ENCODE peak calls at places on chromosomes 7 and 10, in four cellular contexts. W is uterus; L is CD8-positive, alpha-beta T cell; D is fibroblast of lung. A is an unnamed sample.

GRCh38 chr10:103192089-103192450 is 1.0 kb downstream of the NT5C2 start:
- DNase-seq in D (no peak), L (no peak), W (no peak), A (no peak)

GRCh38 chr7:91579837-91580236 is 300.7 kb downstream of the MTERF1 start:
- DNase-seq in W (no peak), L (no peak), D (no peak), A (no peak)

GRCh38 chr10:1754506-1755177 is 17.3 kb upstream of the ADARB2 start:
- DNase-seq in W (no peak), D (no peak), L (no peak), A (no peak)

GRCh38 chr7:94389381-94389780 is 5.3 kb upstream of the COL1A2 start:
- DNase-seq in D (no peak), L (no peak), W (no peak), A (no peak)

GRCh38 chr7:2614646-2615330 is 17.0 kb upstream of the TTYH3 start:
- DNase-seq in D (no peak), L (no peak), W (no peak), A (no peak)

GRCh38 chr7:112888781-112889180 is 98.6 kb upstream of the TMEM168 start:
- DNase-seq in W (no peak), L (no peak), D (no peak), A (no peak)

GRCh38 chr7:26930201-26930600 is 65.8 kb upstream of the SKAP2 start:
- DNase-seq in L (no peak), W (no peak), D (no peak), A (no peak)

GRCh38 chr7:106056513-106057203 is 55.5 kb downstream of the SYPL1 start:
- DNase-seq in D (peak; percentile 55), W (peak; percentile 79), L (peak; percentile 59), A (peak; percentile 70)

GRCh38 chr7:55185941-55186609 is 167.3 kb downstream of the EGFR start:
- DNase-seq in L (no peak), D (peak; percentile 94), W (no peak), A (no peak)

GRCh38 chr7:25656581-25657026 is 428.3 kb upstream of the NPVF start:
- DNase-seq in D (peak; percentile 2), L (no peak), W (no peak), A (peak; percentile 26)

GRCh38 chr7:98826811-98827231 is 43.0 kb downstream of the TMEM130 start:
- DNase-seq in L (no peak), D (no peak), W (no peak), A (peak; percentile 42)

GRCh38 chr10:31864834-31865518 is 63.7 kb downstream of the ARHGAP12 start:
- DNase-seq in W (no peak), L (no peak), D (peak; percentile 13), A (no peak)

GRCh38 chr7:133060016-133060415 is 21.9 kb downstream of the CHCHD3 start:
- DNase-seq in L (no peak), D (no peak), W (no peak), A (no peak)

GRCh38 chr7:142557971-142558582 is 191.2 kb upstream of the PRSS1 start:
- DNase-seq in D (peak; percentile 41), W (no peak), L (peak; percentile 33), A (no peak)

GRCh38 chr10:30583778-30584415 is 45.7 kb downstream of the LYZL2 start:
- DNase-seq in L (no peak), W (peak; percentile 78), D (peak; percentile 82), A (peak; percentile 59)

GRCh38 chr10:69807122-69807521 is 5.4 kb downstream of the COL13A1 start:
- DNase-seq in D (peak; percentile 92), W (no peak), L (no peak), A (no peak)

GRCh38 chr10:89391882-89392756 is at the start of gene IFIT1:
- DNase-seq in W (peak; percentile 82), D (peak; percentile 96), L (peak; percentile 39), A (peak; percentile 29)

GRCh38 chr10:7233259-7233991 is 177.4 kb downstream of the SFMBT2 start:
- DNase-seq in D (no peak), W (no peak), L (no peak), A (no peak)

GRCh38 chr7:77734590-77735421 is 38.5 kb downstream of the RSBN1L start:
- DNase-seq in D (no peak), W (no peak), L (no peak), A (no peak)

GRCh38 chr7:135291809-135292253 is 58.2 kb downstream of the STRA8 start:
- DNase-seq in D (peak; percentile 91), W (no peak), L (no peak), A (no peak)

GRCh38 chr10:24952146-24952700 is at the start of gene PRTFDC1:
- DNase-seq in D (peak; percentile 38), L (peak; percentile 5), W (peak; percentile 53), A (peak; percentile 68)

GRCh38 chr10:391304-391703 is 256.0 kb downstream of the ZMYND11 start:
- DNase-seq in L (no peak), D (no peak), W (no peak), A (no peak)

GRCh38 chr10:8873310-8873709 is 818.8 kb downstream of the GATA3 start:
- DNase-seq in W (no peak), D (peak; percentile 11), L (no peak), A (no peak)

GRCh38 chr10:96548589-96548988 is 34.9 kb upstream of the TLL2 start:
- DNase-seq in L (no peak), D (no peak), W (no peak), A (peak; percentile 12)

GRCh38 chr7:4809091-4809591 is 33.7 kb downstream of the AP5Z1 start:
- DNase-seq in W (peak; percentile 34), L (peak; percentile 15), D (no peak), A (no peak)

GRCh38 chr7:138243430-138243829 is 167.2 kb downstream of the AKR1D1 start:
- DNase-seq in L (no peak), W (peak; percentile 20), D (peak; percentile 70), A (no peak)

GRCh38 chr10:72330059-72330426 is 24.7 kb downstream of the DNAJB12 start:
- DNase-seq in W (no peak), D (no peak), L (no peak), A (no peak)
- H3K4me1 ChIP-seq in W (peaks cover 5% of the 10 kb centered on the region), D (peaks cover 26% of the 10 kb centered on the region), L (peaks cover 80% of the 10 kb centered on the region), A (peaks cover 39% of the 10 kb centered on the region)

DNA sequence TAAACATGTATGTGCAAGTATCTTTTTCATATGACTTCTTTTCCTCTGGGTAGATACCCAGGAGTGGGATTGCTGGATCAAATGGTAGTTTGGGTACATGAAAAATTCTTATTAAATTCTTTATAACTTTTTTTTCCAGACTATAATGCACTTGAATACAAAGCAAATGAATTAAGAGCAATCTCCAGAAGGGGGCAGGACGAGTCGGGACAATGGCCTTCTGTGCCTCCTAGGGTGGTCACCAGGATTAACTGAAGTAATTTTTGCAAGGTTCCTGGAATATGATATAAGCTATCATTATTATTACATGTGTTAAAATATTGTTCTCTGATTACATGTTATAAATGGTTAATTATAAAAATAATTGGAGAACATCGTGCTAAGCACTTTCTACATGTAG is 127.2 kb downstream of the PPP1R17 start:
- DNase-seq in D (peak; percentile 9), W (no peak), L (no peak), A (no peak)
- TF ChIP-seq CTCF in D (peak; percentile 15), W (no peak), L (no peak), A (no peak)

DNA sequence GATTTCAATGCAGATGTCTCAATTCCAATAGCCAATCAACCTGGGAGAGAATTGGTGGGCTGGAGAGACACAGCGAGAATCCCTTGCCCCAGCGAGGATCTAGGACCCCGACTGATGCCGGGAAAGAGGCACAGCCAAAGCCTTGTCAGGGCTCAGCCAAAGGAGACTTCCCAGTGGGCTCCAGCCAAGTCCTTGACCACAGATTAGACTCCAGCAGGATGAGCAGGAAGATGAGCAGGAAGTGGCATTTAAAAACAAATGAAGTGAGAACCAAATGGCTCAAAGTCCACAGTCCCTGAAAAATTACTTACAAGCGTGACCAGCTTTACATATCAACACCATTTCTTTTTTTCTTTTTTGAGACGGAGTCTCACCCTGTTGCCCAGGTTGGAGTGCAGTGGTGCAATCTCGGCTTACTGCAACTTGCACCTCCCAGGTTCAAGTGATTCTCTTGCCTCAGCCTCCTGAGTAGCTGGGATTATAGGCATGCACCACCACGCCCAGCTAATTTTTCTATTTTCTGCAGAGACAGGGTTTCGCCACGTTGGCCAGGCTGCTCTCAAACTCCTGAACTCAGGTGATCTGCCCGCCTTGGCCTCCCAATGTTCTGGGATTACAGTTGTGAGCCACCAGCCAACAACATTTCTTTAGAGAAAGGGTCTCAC is 40.2 kb downstream of the CTBP2 start:
- DNase-seq in W (no peak), L (no peak), D (peak; percentile 39), A (peak; percentile 50)
- H3K4me1 ChIP-seq in W (peaks cover 10% of the 10 kb centered on the region), L (no peaks in the 10 kb centered on the region), D (peaks cover 28% of the 10 kb centered on the region), A (peaks cover 59% of the 10 kb centered on the region)

DNA sequence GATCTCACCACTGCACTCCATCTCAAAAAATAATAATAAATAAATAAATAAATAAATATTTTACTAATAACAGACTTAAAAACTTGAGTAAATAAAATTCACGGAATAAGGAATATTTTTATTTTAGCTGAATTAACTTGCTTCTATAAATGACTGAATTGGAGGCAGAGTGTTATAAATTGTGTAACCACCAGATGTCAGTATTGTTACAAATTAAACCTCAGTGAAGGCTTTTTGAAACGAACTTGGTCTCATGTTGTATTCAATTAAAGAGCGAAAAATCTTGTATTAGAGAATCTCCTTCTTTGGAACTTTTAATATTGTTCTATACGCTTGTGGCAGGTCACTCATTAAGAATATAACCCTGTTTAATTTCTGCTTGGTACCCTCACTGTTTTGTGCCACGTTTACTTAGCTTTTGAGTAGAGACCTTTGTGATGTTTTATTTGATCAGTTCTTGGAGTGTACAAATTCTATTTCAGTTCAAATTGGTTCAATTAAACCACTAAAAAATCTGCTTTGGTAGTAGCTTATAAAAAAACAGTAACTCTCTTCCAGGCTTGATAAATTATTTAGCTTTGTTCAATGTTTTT is 45.6 kb upstream of the SCIN start:
- DNase-seq in W (no peak), L (no peak), D (peak; percentile 45), A (no peak)
- TF ChIP-seq CTCF in W (peak; percentile 41), L (peak; percentile 87), D (no peak), A (no peak)